ENCODE peak calls at places on chromosomes 12 and 14, in four cellular contexts. M, Z, A and L are unnamed samples.

GRCh38 chr12:119444462-119445044 is 110.0 kb downstream of the CCDC60 start:
- DNase-seq in M (peak; percentile 87), Z (peak; percentile 18), A (peak; percentile 55), L (peak; percentile 6)

GRCh38 chr14:54501423-54501822 is 8.3 kb upstream of the CGRRF1 start:
- DNase-seq in M (no peak), Z (no peak), A (no peak), L (no peak)

GRCh38 chr14:33949051-33950037 is 1.5 kb downstream of the EGLN3 start:
- DNase-seq in M (no peak), Z (no peak), A (no peak), L (no peak)

GRCh38 chr12:55972906-55973597 is 826 bp upstream of the RAB5B start:
- DNase-seq in M (no peak), Z (peak; percentile 29), A (no peak), L (no peak)

GRCh38 chr14:89658977-89659670 is 242.1 kb upstream of the FOXN3 start:
- DNase-seq in M (no peak), Z (no peak), A (peak; percentile 69), L (no peak)

GRCh38 chr14:101031721-101032120 is 128.2 kb upstream of the RTL1 start:
- DNase-seq in M (no peak), Z (no peak), A (peak; percentile 37), L (no peak)

GRCh38 chr14:68792022-68792829 is 641 bp downstream of the ZFP36L1 start:
- DNase-seq in M (no peak), Z (no peak), A (peak; percentile 68), L (no peak)

GRCh38 chr12:73072214-73072613 is 800.0 kb downstream of the TRHDE start:
- DNase-seq in M (no peak), Z (no peak), A (no peak), L (no peak)

GRCh38 chr12:124538194-124539082 is 29.0 kb downstream of the NCOR2 start:
- DNase-seq in M (no peak), Z (no peak), A (peak; percentile 92), L (no peak)

GRCh38 chr12:114480309-114481199 is 74.6 kb upstream of the TBX5 start:
- DNase-seq in M (peak; percentile 43), Z (no peak), A (no peak), L (no peak)

DNA sequence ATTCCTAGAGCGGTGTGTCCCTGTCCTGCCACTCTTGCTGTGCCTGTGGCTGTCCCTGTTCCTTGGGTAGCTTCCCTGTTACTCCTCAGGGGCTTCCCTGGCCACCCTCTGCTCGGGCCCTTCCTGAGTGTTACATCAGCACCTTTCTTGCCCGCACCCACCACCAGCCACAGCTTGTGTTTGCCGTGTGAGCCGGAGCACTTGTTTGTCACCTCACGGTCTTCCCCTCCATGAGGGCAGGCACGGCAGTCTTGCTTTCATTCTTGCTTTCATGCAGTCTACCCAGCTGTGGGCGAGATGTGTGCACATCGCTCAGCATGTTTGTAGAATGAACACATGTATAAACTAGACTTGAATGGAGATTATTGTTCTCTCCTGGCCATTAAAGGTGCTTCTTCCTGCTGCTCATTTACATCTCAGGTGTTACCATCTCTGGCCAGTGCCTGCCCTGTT is 42.0 kb downstream of the TRAF3 start:
- DNase-seq in M (no peak), Z (no peak), A (no peak), L (peak; percentile 25)
- H3K27ac ChIP-seq in M (no peak overlapping the region), Z (no peak overlapping the region), A (peak overlapping the region; percentile 31), L (peak overlapping the region; percentile 29)

GRCh38 chr14:22521449-22522239 is 67.4 kb downstream of the DAD1 start:
- DNase-seq in M (no peak), Z (no peak), A (no peak), L (no peak)
- H3K4me1 ChIP-seq in M (no peaks in the 10 kb centered on the region), Z (peaks cover 89% of the 10 kb centered on the region), A (no peaks in the 10 kb centered on the region), L (peaks cover 87% of the 10 kb centered on the region)

GRCh38 chr12:113260636-113261300 is 39.5 kb downstream of the TPCN1 start:
- DNase-seq in M (no peak), Z (no peak), A (no peak), L (no peak)
- H3K27ac ChIP-seq in M (no peak overlapping the region), Z (peak overlapping the region; percentile 42), A (peak overlapping the region; percentile 72), L (no peak overlapping the region)

GRCh38 chr14:31884776-31885379 is 192.2 kb upstream of the ARHGAP5 start:
- DNase-seq in M (no peak), Z (no peak), A (no peak), L (no peak)

GRCh38 chr14:31886161-31886835 is 190.8 kb upstream of the ARHGAP5 start:
- DNase-seq in M (no peak), Z (no peak), A (no peak), L (no peak)

GRCh38 chr14:31881531-31882310 is 195.4 kb upstream of the ARHGAP5 start:
- DNase-seq in M (no peak), Z (no peak), A (no peak), L (no peak)

GRCh38 chr14:31880935-31881334 is 196.2 kb upstream of the ARHGAP5 start:
- DNase-seq in M (no peak), Z (no peak), A (no peak), L (no peak)

DNA sequence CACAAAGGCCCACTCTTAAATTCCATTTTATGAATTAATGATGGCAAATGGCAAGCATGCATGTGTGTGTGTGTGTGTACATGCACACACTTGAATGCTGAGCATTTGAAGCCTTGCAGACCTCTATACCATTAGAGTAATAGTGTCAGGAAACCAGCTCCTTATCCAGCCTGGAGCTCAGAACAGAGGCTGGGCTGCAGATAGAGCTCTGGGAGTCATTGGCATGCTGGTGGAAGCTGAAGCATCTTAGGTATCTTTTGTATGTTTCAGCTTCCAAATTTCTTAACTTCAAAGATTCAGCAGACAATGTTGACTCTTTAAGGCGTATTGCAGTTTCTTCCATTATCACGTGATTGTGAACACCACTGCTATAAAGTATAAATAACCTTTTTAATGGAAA is 192.9 kb upstream of the ARHGAP5 start:
- DNase-seq in M (no peak), Z (no peak), A (no peak), L (no peak)
- H3K4me1 ChIP-seq in M (no peaks in the 10 kb centered on the region), Z (no peaks in the 10 kb centered on the region), A (no peaks in the 10 kb centered on the region), L (no peaks in the 10 kb centered on the region)

GRCh38 chr12:51530208-51530607 is 60.8 kb upstream of the SCN8A start:
- DNase-seq in M (no peak), Z (no peak), A (no peak), L (no peak)
- H3K27ac ChIP-seq in M (no peak overlapping the region), Z (no peak overlapping the region), A (no peak overlapping the region), L (no peak overlapping the region)

GRCh38 chr12:89857652-89858274 is 149.1 kb upstream of the ATP2B1 start:
- DNase-seq in M (no peak), Z (no peak), A (no peak), L (no peak)
- H3K4me1 ChIP-seq in M (no peaks in the 10 kb centered on the region), Z (peaks cover 16% of the 10 kb centered on the region), A (no peaks in the 10 kb centered on the region), L (peaks cover 25% of the 10 kb centered on the region)